ENCODE peak calls at places on chromosomes 6 and 20, in seven cellular contexts. D, L, R, K, E, B and S are unnamed samples.

GRCh38 chr20:32920530-32921298 is 62.0 kb downstream of the EFCAB8 start:
- DNase-seq in D (no peak), L (no peak), R (no peak), K (no peak), E (no peak), B (no peak), S (no peak)

GRCh38 chr20:64196831-64197418 is 32.7 kb downstream of the MYT1 start:
- DNase-seq in D (no peak), L (no peak), R (no peak), K (no peak), E (no peak), B (no peak), S (no peak)

GRCh38 chr6:1029196-1029595 is 282.7 kb upstream of the FOXQ1 start:
- DNase-seq in D (peak), L (no peak), R (no peak), K (no peak), E (no peak), B (no peak), S (no peak)

GRCh38 chr20:2756056-2756611 is 44.3 kb downstream of the CPXM1 start:
- DNase-seq in D (peak), L (no peak), R (peak), K (peak), E (no peak), B (no peak), S (no peak)

GRCh38 chr6:37713529-37714119 is 15.9 kb upstream of the MDGA1 start:
- DNase-seq in D (peak), L (no peak), R (peak), K (no peak), E (no peak), B (peak), S (no peak)

GRCh38 chr20:50813101-50813643 is 18.3 kb downstream of the BCAS4 start:
- DNase-seq in D (no peak), L (no peak), R (no peak), K (no peak), E (no peak), B (no peak), S (no peak)

GRCh38 chr6:101403566-101403965 is 10.1 kb downstream of the GRIK2 start:
- DNase-seq in D (no peak), L (no peak), R (peak), K (no peak), E (no peak), B (no peak), S (no peak)

GRCh38 chr20:50487397-50487796 is 22.8 kb upstream of the PTPN1 start:
- DNase-seq in D (no peak), L (no peak), R (no peak), K (no peak), E (no peak), B (no peak), S (no peak)

GRCh38 chr6:120157873-120158272 is 808.3 kb upstream of the MAN1A1 start:
- DNase-seq in D (no peak), L (no peak), R (no peak), K (no peak), E (no peak), B (no peak), S (no peak)

GRCh38 chr6:1182722-1183521 is 129.0 kb upstream of the FOXQ1 start:
- DNase-seq in D (no peak), L (no peak), R (no peak), K (no peak), E (no peak), B (no peak), S (no peak)

GRCh38 chr20:24157213-24157612 is 168.6 kb upstream of the GGTLC1 start:
- DNase-seq in D (no peak), L (no peak), R (no peak), K (no peak), E (no peak), B (no peak), S (no peak)

GRCh38 chr6:149122850-149123821 is 194.4 kb upstream of the TAB2 start:
- DNase-seq in D (no peak), L (no peak), R (no peak), K (no peak), E (no peak), B (no peak), S (no peak)

GRCh38 chr6:111890981-111891380 is 17.7 kb upstream of the FYN start:
- DNase-seq in D (no peak), L (no peak), R (peak), K (no peak), E (no peak), B (no peak), S (no peak)

GRCh38 chr20:34874094-34874654 is 1.5 kb upstream of the GGT7 start:
- DNase-seq in D (peak), L (peak), R (peak), K (peak), E (peak), B (peak), S (peak)

GRCh38 chr6:90691823-90692222 is 105.0 kb upstream of the MAP3K7 start:
- DNase-seq in D (no peak), L (no peak), R (no peak), K (no peak), E (peak), B (no peak), S (no peak)

GRCh38 chr20:48620112-48620485 is 207.7 kb downstream of the PREX1 start:
- DNase-seq in D (no peak), L (no peak), R (no peak), K (no peak), E (no peak), B (no peak), S (no peak)

GRCh38 chr6:136547336-136547735 is 2.9 kb downstream of the MAP7 start:
- DNase-seq in D (peak), L (no peak), R (peak), K (no peak), E (peak), B (no peak), S (no peak)

GRCh38 chr20:24378651-24379050 is 90.8 kb upstream of the SYNDIG1 start:
- DNase-seq in D (no peak), L (no peak), R (no peak), K (no peak), E (no peak), B (no peak), S (no peak)

GRCh38 chr6:99119109-99120031 is 171.6 kb upstream of the FBXL4 start:
- DNase-seq in D (peak), L (no peak), R (peak), K (peak), E (peak), B (no peak), S (peak)

GRCh38 chr6:34974249-34974642 is 85.2 kb downstream of the ANKS1A start:
- DNase-seq in D (no peak), L (no peak), R (no peak), K (no peak), E (no peak), B (no peak), S (no peak)

GRCh38 chr6:29709178-29709576 is 14.1 kb upstream of the HLA-F start:
- DNase-seq in D (no peak), L (no peak), R (no peak), K (no peak), E (no peak), B (no peak), S (no peak)

GRCh38 chr6:31203345-31203979 is 33.0 kb upstream of the POU5F1 start:
- DNase-seq in D (peak), L (no peak), R (peak), K (peak), E (peak), B (no peak), S (peak)

GRCh38 chr6:38353310-38354032 is 286.3 kb downstream of the BTBD9 start:
- DNase-seq in D (no peak), L (no peak), R (no peak), K (no peak), E (peak), B (no peak), S (no peak)

GRCh38 chr6:34059136-34059731 is 86.7 kb downstream of the GRM4 start:
- DNase-seq in D (no peak), L (no peak), R (no peak), K (no peak), E (no peak), B (no peak), S (no peak)

GRCh38 chr20:63496404-63497120 is 2.3 kb downstream of the EEF1A2 start:
- DNase-seq in D (no peak), L (no peak), R (no peak), K (no peak), E (no peak), B (no peak), S (no peak)

GRCh38 chr6:28648878-28649375 is 123.2 kb downstream of the GPX5 start:
- DNase-seq in D (no peak), L (no peak), R (no peak), K (no peak), E (no peak), B (no peak), S (no peak)

GRCh38 chr20:46709459-46710148 is at the start of gene SLC2A10:
- DNase-seq in D (peak), L (peak), R (peak), K (no peak), E (no peak), B (peak), S (peak)

GRCh38 chr6:33830635-33831240 is 26.9 kb upstream of the MLN start:
- DNase-seq in D (no peak), L (no peak), R (no peak), K (no peak), E (no peak), B (no peak), S (no peak)

GRCh38 chr6:14379568-14379967 is 262.0 kb downstream of the CD83 start:
- DNase-seq in D (no peak), L (no peak), R (no peak), K (no peak), E (no peak), B (no peak), S (no peak)

GRCh38 chr6:167826230-167827061 is at the start of gene AFDN:
- DNase-seq in D (peak), L (peak), R (peak), K (peak), E (peak), B (peak), S (peak)

GRCh38 chr20:35021063-35021462 is 65.4 kb downstream of the MYH7B start:
- DNase-seq in D (peak), L (no peak), R (no peak), K (no peak), E (no peak), B (no peak), S (no peak)

GRCh38 chr6:39003072-39003471 is 45.5 kb upstream of the GLP1R start:
- DNase-seq in D (no peak), L (no peak), R (no peak), K (peak), E (peak), B (no peak), S (no peak)